ENCODE peak calls at places on chromosomes 2 and 18, in eight cellular contexts. N is stimulated activated CD4-positive, alpha-beta T cell treated with anti-CD3 and anti-CD28 coated beads, Interleukin-4, amount 100 ng/mL, for 48 hours; E is T-helper 2 cell; G is neural crest cell; C is Caki2; U is epithelial cell of esophagus; F is NCI-H748 treated with DMSO at 0.1 percent for 48 hours; A is mesendoderm. K is an unnamed sample.

GRCh38 chr2:223093436-223093839 is 41.4 kb downstream of the KCNE4 start:
- DNase-seq in F (no peak), G (no peak), E (no peak), A (peak), U (no peak), C (no peak), N (no peak), K (no peak)

GRCh38 chr2:240325654-240326031 is 109.8 kb upstream of the GPC1 start:
- DNase-seq in C (no peak), N (no peak), F (no peak), A (no peak), E (no peak), G (no peak), U (no peak), K (no peak)

GRCh38 chr2:15069149-15069548 is 436.6 kb downstream of the LRATD1 start:
- DNase-seq in G (no peak), N (no peak), C (no peak), A (no peak), E (no peak), F (no peak), U (no peak), K (no peak)

GRCh38 chr2:133676392-133677130 is 108.3 kb upstream of the NCKAP5 start:
- DNase-seq in N (no peak), F (no peak), A (peak), C (no peak), G (no peak), U (peak), E (no peak), K (no peak)

GRCh38 chr2:10190255-10190654 is 67.7 kb downstream of the RRM2 start:
- DNase-seq in U (no peak), N (no peak), A (no peak), C (no peak), F (no peak), G (no peak), E (no peak), K (no peak)

GRCh38 chr2:149122521-149122920 is 84.0 kb downstream of the LYPD6B start:
- DNase-seq in N (no peak), E (no peak), A (no peak), U (no peak), C (no peak), G (no peak), F (no peak), K (no peak)

GRCh38 chr18:9637036-9637767 is 22.8 kb upstream of the PPP4R1 start:
- DNase-seq in F (no peak), G (no peak), N (no peak), C (no peak), E (no peak), U (no peak), A (no peak), K (no peak)

GRCh38 chr18:77098033-77098432 is 34.5 kb downstream of the MBP start:
- DNase-seq in C (no peak), F (no peak), G (no peak), E (no peak), U (peak), N (no peak), A (no peak), K (no peak)

GRCh38 chr2:144942516-144943256 is 422.8 kb upstream of the ZEB2 start:
- DNase-seq in E (no peak), N (no peak), F (peak), A (no peak), C (no peak), G (no peak), U (peak), K (no peak)

GRCh38 chr2:233429175-233429897 is 75.0 kb downstream of the DGKD start:
- DNase-seq in G (no peak), E (no peak), U (no peak), C (no peak), A (no peak), N (no peak), F (no peak), K (no peak)

GRCh38 chr2:219159771-219160185 is 837 bp downstream of the NHEJ1 start:
- DNase-seq in U (no peak), E (no peak), G (no peak), A (no peak), F (no peak), C (no peak), N (no peak), K (no peak)

GRCh38 chr2:104289646-104290565 is 564.0 kb upstream of the POU3F3 start:
- DNase-seq in U (no peak), G (no peak), F (no peak), E (no peak), A (peak), C (peak), N (no peak), K (no peak)

GRCh38 chr2:238596571-238597551 is 170.1 kb downstream of the ASB1 start:
- DNase-seq in U (peak), E (no peak), C (peak), G (no peak), A (no peak), N (no peak), F (no peak), K (no peak)

GRCh38 chr2:72883356-72883962 is 3.7 kb upstream of the SPR start:
- DNase-seq in A (peak), U (peak), F (no peak), G (peak), N (peak), E (no peak), C (peak), K (no peak)

GRCh38 chr2:154914606-154915005 is 216.1 kb downstream of the KCNJ3 start:
- DNase-seq in U (no peak), C (no peak), G (no peak), F (no peak), N (no peak), A (no peak), E (no peak), K (no peak)

GRCh38 chr18:32910694-32911296 is 138.0 kb upstream of the KLHL14 start:
- DNase-seq in A (peak), E (no peak), N (no peak), G (no peak), C (no peak), F (no peak), U (no peak), K (no peak)

GRCh38 chr2:75503048-75503607 is 57.6 kb downstream of the EVA1A start:
- DNase-seq in N (no peak), E (no peak), F (peak), G (no peak), C (peak), U (peak), A (peak), K (no peak)

GRCh38 chr2:55966431-55967118 is 43.0 kb upstream of the EFEMP1 start:
- DNase-seq in F (no peak), U (no peak), E (no peak), A (no peak), N (no peak), C (no peak), G (no peak), K (no peak)

GRCh38 chr2:78977661-78978145 is 47.8 kb upstream of the REG3G start:
- DNase-seq in A (no peak), G (no peak), F (no peak), N (no peak), E (no peak), C (no peak), U (no peak), K (no peak)

GRCh38 chr2:19288291-19288690 is 70.1 kb downstream of the OSR1 start:
- DNase-seq in C (no peak), A (no peak), U (no peak), G (no peak), F (no peak), E (no peak), N (no peak), K (no peak)

GRCh38 chr2:42100696-42101585 is 53.1 kb downstream of the PKDCC start:
- DNase-seq in A (peak), G (no peak), C (no peak), E (peak), U (peak), F (no peak), N (peak), K (peak)

GRCh38 chr18:13253786-13254755 is 35.5 kb downstream of the LDLRAD4 start:
- DNase-seq in E (no peak), G (no peak), C (no peak), U (no peak), F (no peak), A (peak), N (no peak), K (no peak)

GRCh38 chr2:230713331-230714121 is 884 bp downstream of the CAB39 start:
- DNase-seq in C (peak), G (peak), E (peak), A (peak), U (peak), N (peak), F (peak), K (peak)

GRCh38 chr2:207934720-207935119 is 90.6 kb downstream of the PLEKHM3 start:
- DNase-seq in U (no peak), N (no peak), A (no peak), E (no peak), C (no peak), G (no peak), F (no peak), K (no peak)

GRCh38 chr2:9167718-9168657 is 38.6 kb upstream of the ASAP2 start:
- DNase-seq in F (no peak), N (no peak), U (no peak), G (no peak), E (no peak), C (no peak), A (no peak), K (no peak)

GRCh38 chr2:217740178-217740577 is 262.6 kb downstream of the TNS1 start:
- DNase-seq in G (no peak), F (no peak), C (no peak), N (no peak), E (no peak), A (no peak), U (no peak), K (no peak)

GRCh38 chr2:69216535-69217332 is 170.3 kb downstream of the GFPT1 start:
- DNase-seq in A (no peak), N (no peak), C (no peak), E (no peak), U (no peak), F (no peak), G (peak), K (no peak)

GRCh38 chr2:169143998-169144397 is 74.6 kb downstream of the DHRS9 start:
- DNase-seq in F (no peak), G (no peak), U (no peak), N (no peak), E (no peak), C (no peak), A (no peak), K (no peak)

GRCh38 chr2:109662889-109663288 is 48.7 kb downstream of the SOWAHC start:
- DNase-seq in E (no peak), N (no peak), A (peak), U (peak), F (no peak), G (no peak), C (no peak), K (no peak)

GRCh38 chr18:48340502-48340901 is 68.7 kb downstream of the ZBTB7C start:
- DNase-seq in N (no peak), U (no peak), F (no peak), G (no peak), A (no peak), E (no peak), C (no peak), K (no peak)

GRCh38 chr2:64349143-64349530 is 104.8 kb upstream of the LGALSL start:
- DNase-seq in G (no peak), N (no peak), C (no peak), U (no peak), F (no peak), A (no peak), E (no peak), K (no peak)

GRCh38 chr18:56475250-56475649 is 163.1 kb downstream of the TXNL1 start:
- DNase-seq in E (no peak), F (no peak), C (no peak), U (peak), N (no peak), G (no peak), A (no peak), K (no peak)

GRCh38 chr2:138818479-138818878 is 38.3 kb upstream of the NXPH2 start:
- DNase-seq in G (no peak), E (no peak), C (no peak), N (no peak), A (peak), U (no peak), F (no peak), K (no peak)

GRCh38 chr2:96769816-96770215 is 9.1 kb downstream of the CNNM4 start:
- DNase-seq in N (no peak), F (no peak), E (no peak), G (no peak), U (no peak), A (no peak), C (no peak), K (no peak)

GRCh38 chr2:149601141-149601796 is 13.7 kb upstream of the MMADHC start:
- DNase-seq in E (no peak), N (no peak), F (no peak), A (no peak), U (peak), C (peak), G (no peak), K (no peak)

GRCh38 chr2:3595985-3596384 is 1.1 kb downstream of the COLEC11 start:
- DNase-seq in E (no peak), G (no peak), C (no peak), F (no peak), N (peak), U (no peak), A (no peak), K (no peak)

GRCh38 chr2:158644139-158644538 is 151.0 kb upstream of the DAPL1 start:
- DNase-seq in A (no peak), N (no peak), G (no peak), E (no peak), F (no peak), U (peak), C (no peak), K (no peak)

GRCh38 chr18:58190842-58191530 is 147.0 kb downstream of the NEDD4L start:
- DNase-seq in G (no peak), U (no peak), F (no peak), A (no peak), N (no peak), E (no peak), C (no peak), K (no peak)

GRCh38 chr18:55385770-55386169 is 202.2 kb downstream of the TCF4 start:
- DNase-seq in F (no peak), G (no peak), N (no peak), U (peak), E (no peak), A (no peak), C (no peak), K (no peak)

K was measured in activated T-helper 1 cell treated with Interleukin-2 at 50 U/mL for 16 hours.